ENCODE peak calls at places on chromosomes 4 and X, in four cellular contexts. One of them, this sample, is unnamed.

GRCh38 chr4:55297346-55297745 is 48.7 kb upstream of the SRD5A3 start:
- DNase-seq in lower lobe of right lung: no peak
- DNase-seq in psoas muscle: no peak
- DNase-seq in stomach: peak; percentile 58
- DNase-seq in this sample: no peak

GRCh38 chrX:154325541-154325940 is 29.9 kb downstream of the TKTL1 start:
- DNase-seq in lower lobe of right lung: no peak
- DNase-seq in psoas muscle: no peak
- DNase-seq in stomach: no peak
- DNase-seq in this sample: no peak

GRCh38 chr4:69743476-69744156 is 16.8 kb downstream of the SULT1B1 start:
- DNase-seq in lower lobe of right lung: no peak
- DNase-seq in psoas muscle: no peak
- DNase-seq in stomach: no peak
- DNase-seq in this sample: no peak

GRCh38 chrX:128973033-128973432 is 550.3 kb downstream of the SMARCA1 start:
- DNase-seq in lower lobe of right lung: no peak
- DNase-seq in psoas muscle: no peak
- DNase-seq in stomach: no peak
- DNase-seq in this sample: no peak

GRCh38 chrX:87583679-87584078 is 66.1 kb downstream of the KLHL4 start:
- DNase-seq in lower lobe of right lung: no peak
- DNase-seq in psoas muscle: no peak
- DNase-seq in stomach: peak; percentile 32
- DNase-seq in this sample: no peak

GRCh38 chr4:169810325-169811323 is 52.9 kb upstream of the HPF1 start:
- DNase-seq in lower lobe of right lung: no peak
- DNase-seq in psoas muscle: no peak
- DNase-seq in stomach: no peak
- DNase-seq in this sample: no peak

GRCh38 chr4:174919886-174920423 is 1.8 kb downstream of the ADAM29 start:
- DNase-seq in lower lobe of right lung: no peak
- DNase-seq in psoas muscle: no peak
- DNase-seq in stomach: no peak
- DNase-seq in this sample: no peak

GRCh38 chrX:103941201-103941975 is 21.0 kb upstream of the TMSB15B start:
- DNase-seq in lower lobe of right lung: no peak
- DNase-seq in psoas muscle: no peak
- DNase-seq in stomach: no peak
- DNase-seq in this sample: no peak

GRCh38 chr4:76741663-76742020 is 156.3 kb downstream of the SOWAHB start:
- DNase-seq in lower lobe of right lung: no peak
- DNase-seq in psoas muscle: no peak
- DNase-seq in stomach: no peak
- DNase-seq in this sample: peak; percentile 78

GRCh38 chr4:175431635-175432034 is 380.4 kb downstream of the GPM6A start:
- DNase-seq in lower lobe of right lung: no peak
- DNase-seq in psoas muscle: no peak
- DNase-seq in stomach: no peak
- DNase-seq in this sample: no peak

GRCh38 chr4:126779446-126780166 is 853.2 kb upstream of the INTU start:
- DNase-seq in lower lobe of right lung: no peak
- DNase-seq in psoas muscle: no peak
- DNase-seq in stomach: no peak
- DNase-seq in this sample: no peak

GRCh38 chr4:37549003-37549402 is 137.2 kb downstream of the RELL1 start:
- DNase-seq in lower lobe of right lung: no peak
- DNase-seq in psoas muscle: no peak
- DNase-seq in stomach: no peak
- DNase-seq in this sample: no peak

GRCh38 chrX:16659326-16659725 is 9.4 kb downstream of the S100G start:
- DNase-seq in lower lobe of right lung: no peak
- DNase-seq in psoas muscle: no peak
- DNase-seq in stomach: no peak
- DNase-seq in this sample: no peak

GRCh38 chr4:43496188-43496587 is 603.7 kb downstream of the GRXCR1 start:
- DNase-seq in lower lobe of right lung: no peak
- DNase-seq in psoas muscle: no peak
- DNase-seq in stomach: no peak
- DNase-seq in this sample: no peak

GRCh38 chrX:19852014-19853005 is 35.1 kb downstream of the SH3KBP1 start:
- DNase-seq in lower lobe of right lung: no peak
- DNase-seq in psoas muscle: no peak
- DNase-seq in stomach: no peak
- DNase-seq in this sample: no peak

GRCh38 chrX:19862634-19863236 is 24.7 kb downstream of the SH3KBP1 start:
- DNase-seq in lower lobe of right lung: no peak
- DNase-seq in psoas muscle: no peak
- DNase-seq in stomach: no peak
- DNase-seq in this sample: no peak

GRCh38 chrX:19860571-19860970 is 26.8 kb downstream of the SH3KBP1 start:
- DNase-seq in lower lobe of right lung: no peak
- DNase-seq in psoas muscle: no peak
- DNase-seq in stomach: no peak
- DNase-seq in this sample: no peak

GRCh38 chrX:19855700-19856381 is 31.6 kb downstream of the SH3KBP1 start:
- DNase-seq in lower lobe of right lung: no peak
- DNase-seq in psoas muscle: no peak
- DNase-seq in stomach: no peak
- DNase-seq in this sample: no peak

DNA sequence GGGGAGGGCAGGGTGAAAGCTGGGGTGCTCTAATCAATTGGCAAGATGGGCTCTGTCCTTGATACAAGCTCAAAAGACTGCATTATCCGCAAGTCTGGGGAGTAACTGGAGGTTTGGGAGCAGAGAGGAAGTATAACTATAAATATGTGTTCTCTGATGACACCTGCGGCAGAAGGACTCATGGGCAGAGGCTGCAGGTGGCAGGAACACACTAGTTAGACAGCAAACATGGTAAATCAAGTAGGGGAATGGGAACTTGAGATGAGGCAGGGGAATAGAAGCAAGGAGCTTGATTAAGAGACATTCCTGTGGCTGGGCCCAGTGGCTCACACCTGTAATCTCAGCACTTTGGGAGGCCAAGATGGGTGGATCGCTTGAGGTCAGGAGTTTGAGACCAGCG is 30.3 kb downstream of the SH3KBP1 start:
- DNase-seq in lower lobe of right lung: no peak
- DNase-seq in psoas muscle: no peak
- DNase-seq in stomach: no peak
- DNase-seq in this sample: no peak
- H3K4me3 ChIP-seq in lower lobe of right lung: no peak overlapping the region
- H3K4me3 ChIP-seq in psoas muscle: no peak overlapping the region
- H3K4me3 ChIP-seq in stomach: no peak overlapping the region
- H3K4me3 ChIP-seq in this sample: no peak overlapping the region

DNA sequence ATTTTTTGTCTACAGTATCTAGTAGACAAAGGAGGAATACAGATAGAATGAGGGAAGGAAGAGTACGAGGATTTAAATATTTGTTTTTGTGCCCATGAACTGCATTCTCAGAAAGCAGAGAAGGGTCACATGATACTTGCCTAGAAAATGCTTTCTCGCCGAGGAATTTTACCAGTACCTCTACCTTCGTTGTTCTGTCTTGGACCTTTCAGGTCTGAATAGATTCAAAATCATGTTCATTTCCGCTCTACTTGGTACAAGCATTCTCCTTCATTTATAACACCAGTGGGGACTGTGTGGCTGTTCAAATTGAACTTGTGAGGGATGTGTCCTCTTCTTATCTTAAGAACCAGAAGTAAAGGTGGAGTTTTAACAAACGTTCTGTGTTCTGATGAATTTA is 1.9 kb downstream of the USP38 start:
- DNase-seq in lower lobe of right lung: no peak
- DNase-seq in psoas muscle: no peak
- DNase-seq in stomach: no peak
- DNase-seq in this sample: no peak
- H3K4me1 ChIP-seq in lower lobe of right lung: peaks cover 50% of the 10 kb centered on the region
- H3K4me1 ChIP-seq in psoas muscle: peaks cover 30% of the 10 kb centered on the region
- H3K4me1 ChIP-seq in stomach: peaks cover 76% of the 10 kb centered on the region
- H3K4me1 ChIP-seq in this sample: no peaks in the 10 kb centered on the region

DNA sequence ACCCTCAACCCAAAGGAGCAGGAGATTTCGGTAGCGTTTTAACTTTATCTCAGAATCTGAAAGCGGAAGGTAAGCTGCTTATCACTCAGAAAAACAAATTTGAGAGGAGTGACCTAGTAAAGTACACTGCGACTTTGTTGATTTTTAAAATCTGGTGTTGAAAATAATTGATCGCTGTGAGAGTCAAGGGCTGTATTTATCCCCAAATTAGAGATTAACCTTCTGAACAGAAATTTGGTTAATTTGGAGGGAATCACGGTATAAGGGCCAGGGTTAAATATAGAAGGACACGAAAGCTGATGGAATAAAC is 212 bp downstream of the CLCN4 start:
- DNase-seq in lower lobe of right lung: no peak
- DNase-seq in psoas muscle: no peak
- DNase-seq in stomach: no peak
- DNase-seq in this sample: no peak
- H3K4me3 ChIP-seq in lower lobe of right lung: peak overlapping the region; percentile 46
- H3K4me3 ChIP-seq in psoas muscle: peak overlapping the region; percentile 63
- H3K4me3 ChIP-seq in stomach: no peak overlapping the region
- H3K4me3 ChIP-seq in this sample: peak overlapping the region; percentile 36

GRCh38 chrX:72084114-72084513 is 47.6 kb downstream of the RTL5 start:
- DNase-seq in lower lobe of right lung: no peak
- DNase-seq in psoas muscle: no peak
- DNase-seq in stomach: no peak
- DNase-seq in this sample: no peak
- H3K4me1 ChIP-seq in lower lobe of right lung: no peaks in the 10 kb centered on the region
- H3K4me1 ChIP-seq in psoas muscle: no peaks in the 10 kb centered on the region
- H3K4me1 ChIP-seq in stomach: no peaks in the 10 kb centered on the region
- H3K4me1 ChIP-seq in this sample: no peaks in the 10 kb centered on the region

GRCh38 chr4:95537967-95538485 is 10.7 kb downstream of the UNC5C start:
- DNase-seq in lower lobe of right lung: no peak
- DNase-seq in psoas muscle: no peak
- DNase-seq in stomach: no peak
- DNase-seq in this sample: no peak
- H3K4me3 ChIP-seq in lower lobe of right lung: peak overlapping the region; percentile 15
- H3K4me3 ChIP-seq in psoas muscle: no peak overlapping the region
- H3K4me3 ChIP-seq in stomach: no peak overlapping the region
- H3K4me3 ChIP-seq in this sample: peak overlapping the region; percentile 6

GRCh38 chr4:108146819-108147218 is 21.9 kb downstream of the LEF1 start:
- DNase-seq in lower lobe of right lung: no peak
- DNase-seq in psoas muscle: no peak
- DNase-seq in stomach: no peak
- DNase-seq in this sample: no peak
- H3K4me1 ChIP-seq in lower lobe of right lung: no peaks in the 10 kb centered on the region
- H3K4me1 ChIP-seq in psoas muscle: no peaks in the 10 kb centered on the region
- H3K4me1 ChIP-seq in stomach: no peaks in the 10 kb centered on the region
- H3K4me1 ChIP-seq in this sample: no peaks in the 10 kb centered on the region

DNA sequence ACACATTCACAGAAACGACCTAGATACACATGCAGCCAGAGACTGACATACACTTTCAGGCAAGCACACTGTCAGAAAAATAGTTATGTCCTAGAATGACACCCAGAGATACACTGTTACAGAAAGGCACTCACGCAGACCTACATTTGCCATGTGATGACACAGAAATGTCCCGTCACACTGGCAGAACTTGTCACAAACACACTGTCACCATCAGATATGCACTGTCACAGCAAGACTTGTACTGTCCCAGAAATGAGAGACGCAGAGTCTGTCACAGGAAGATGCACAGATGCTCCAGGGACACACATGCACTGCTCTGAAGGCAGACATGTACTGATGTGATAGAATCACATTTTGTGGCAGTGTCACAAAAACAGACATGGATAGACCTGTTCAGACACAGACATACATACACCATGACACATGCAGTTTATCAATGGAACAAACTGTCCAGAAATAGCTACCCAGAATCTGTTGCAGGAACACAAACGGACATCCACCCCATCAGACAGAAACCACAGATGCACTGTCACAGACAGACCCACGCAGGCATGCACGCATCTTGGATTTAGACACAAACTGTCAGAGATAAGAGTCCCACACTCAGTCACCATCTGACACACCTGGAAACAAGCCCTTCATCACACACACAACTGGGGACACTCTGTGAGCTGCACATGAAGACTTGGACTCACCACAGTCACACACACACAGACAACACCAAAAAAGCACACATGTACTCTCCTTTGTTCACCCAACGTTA is 1.3 kb upstream of the PIM2 start:
- DNase-seq in lower lobe of right lung: no peak
- DNase-seq in psoas muscle: no peak
- DNase-seq in stomach: no peak
- DNase-seq in this sample: peak; percentile 9
- H3K4me3 ChIP-seq in lower lobe of right lung: peak overlapping the region; percentile 65
- H3K4me3 ChIP-seq in psoas muscle: no peak overlapping the region
- H3K4me3 ChIP-seq in stomach: no peak overlapping the region
- H3K4me3 ChIP-seq in this sample: no peak overlapping the region

This sample was measured in aorta.